ENCODE peak calls at places on chromosome 2, in four cellular contexts. H is retina, S is HCT116, R is omental fat pad. N is an unnamed sample.

GRCh38 chr2:98514096-98514639 is 69.5 kb downstream of the INPP4A start:
- DNase-seq in H (no peak), S (no peak), R (no peak), N (no peak)

GRCh38 chr2:241035142-241035817 is 36.9 kb downstream of the SNED1 start:
- DNase-seq in H (peak), S (no peak), R (no peak), N (no peak)

GRCh38 chr2:159010340-159010739 is 41.9 kb downstream of the TANC1 start:
- DNase-seq in H (no peak), S (no peak), R (no peak), N (no peak)

GRCh38 chr2:38427936-38428335 is 50.9 kb upstream of the ATL2 start:
- DNase-seq in H (no peak), S (no peak), R (no peak), N (no peak)

GRCh38 chr2:8315766-8316165 is 366.1 kb upstream of the ID2 start:
- DNase-seq in H (peak), S (peak), R (no peak), N (peak)

GRCh38 chr2:133109772-133110171 is 439.8 kb upstream of the LYPD1 start:
- DNase-seq in H (no peak), S (no peak), R (no peak), N (no peak)

GRCh38 chr2:24489465-24489864 is 1.6 kb upstream of the NCOA1 start:
- DNase-seq in H (no peak), S (no peak), R (no peak), N (no peak)

GRCh38 chr2:167963899-167964649 is 283.3 kb downstream of the STK39 start:
- DNase-seq in H (no peak), S (no peak), R (no peak), N (no peak)

GRCh38 chr2:63777816-63778215 is 63.9 kb upstream of the UGP2 start:
- DNase-seq in H (no peak), S (no peak), R (no peak), N (no peak)

GRCh38 chr2:177599956-177600355 is 207.4 kb downstream of the AGPS start:
- DNase-seq in H (no peak), S (no peak), R (no peak), N (no peak)

GRCh38 chr2:170170281-170171035 is 7.5 kb upstream of the MYO3B start:
- DNase-seq in H (peak), S (no peak), R (no peak), N (no peak)

GRCh38 chr2:72128059-72128842 is 19.4 kb downstream of the CYP26B1 start:
- DNase-seq in H (no peak), S (no peak), R (peak), N (no peak)

GRCh38 chr2:190355968-190356657 is 12.7 kb downstream of the INPP1 start:
- DNase-seq in H (no peak), S (no peak), R (no peak), N (no peak)

GRCh38 chr2:27593240-27593639 is 10.4 kb downstream of the ZNF512 start:
- DNase-seq in H (no peak), S (no peak), R (no peak), N (no peak)

GRCh38 chr2:10915731-10916331 is 4.1 kb downstream of the KCNF1 start:
- DNase-seq in H (no peak), S (no peak), R (no peak), N (no peak)

GRCh38 chr2:241925821-241926441 is 56.4 kb downstream of the RTP5 start:
- DNase-seq in H (no peak), S (no peak), R (no peak), N (no peak)

GRCh38 chr2:173053043-173053699 is 22.5 kb upstream of the MAP3K20 start:
- DNase-seq in H (no peak), S (no peak), R (no peak), N (no peak)

GRCh38 chr2:121210691-121211090 is 74.3 kb downstream of the TFCP2L1 start:
- DNase-seq in H (no peak), S (peak), R (no peak), N (peak)

GRCh38 chr2:235605306-235605998 is 111.6 kb downstream of the AGAP1 start:
- DNase-seq in H (peak), S (no peak), R (peak), N (peak)

GRCh38 chr2:54626131-54626530 is 97.3 kb upstream of the EML6 start:
- DNase-seq in H (no peak), S (no peak), R (no peak), N (no peak)

GRCh38 chr2:85433511-85434089 is 15.1 kb downstream of the SH2D6 start:
- DNase-seq in H (peak), S (no peak), R (no peak), N (peak)

GRCh38 chr2:238881353-238882082 is 33.6 kb downstream of the TWIST2 start:
- DNase-seq in H (no peak), S (no peak), R (no peak), N (no peak)

GRCh38 chr2:64263315-64263714 is 119.1 kb upstream of the PELI1 start:
- DNase-seq in H (no peak), S (no peak), R (no peak), N (no peak)

GRCh38 chr2:208363485-208363884 is 43.1 kb upstream of the PTH2R start:
- DNase-seq in H (no peak), S (no peak), R (no peak), N (no peak)

GRCh38 chr2:36322108-36322507 is 33.5 kb upstream of the CRIM1 start:
- DNase-seq in H (no peak), S (peak), R (no peak), N (no peak)

GRCh38 chr2:10926191-10926830 is 14.6 kb downstream of the KCNF1 start:
- DNase-seq in H (no peak), S (no peak), R (no peak), N (no peak)

GRCh38 chr2:11375025-11375688 is 30.7 kb upstream of the ROCK2 start:
- DNase-seq in H (no peak), S (no peak), R (no peak), N (no peak)

GRCh38 chr2:33051586-33052385 is 105.0 kb downstream of the LTBP1 start:
- DNase-seq in H (no peak), S (no peak), R (no peak), N (no peak)

GRCh38 chr2:218648473-218649100 is 10.8 kb downstream of the ZNF142 start:
- DNase-seq in H (peak), S (peak), R (no peak), N (peak)

GRCh38 chr2:45960057-45960863 is 308.8 kb downstream of the PRKCE start:
- DNase-seq in H (no peak), S (no peak), R (no peak), N (no peak)